ENCODE peak calls at places on chromosomes 11 and 22, in nine cellular contexts. D is WTC11, B is HEK293T, U is NCI-H524 treated with DMSO at 0.1 percent for 48 hours, V is T-cell, J is iPS DF 19.7, I is 8988T, R is kidney, Z is AG20443. H is an unnamed sample.

GRCh38 chr11:17927643-17928343 is 85.1 kb downstream of the SERGEF start:
- DNase-seq in D (no peak), B (no peak), U (no peak), V (no peak), J (no peak), I (no peak), R (no peak), Z (peak; percentile 37), H (peak; percentile 73)

GRCh38 chr11:27443746-27444465 is 28.7 kb downstream of the LGR4 start:
- DNase-seq in D (no peak), B (no peak), U (no peak), V (no peak), J (peak; percentile 25), I (no peak), R (no peak), Z (no peak), H (no peak)

GRCh38 chr11:105230586-105230985 is 91.0 kb upstream of the CARD18 start:
- DNase-seq in D (no peak), B (no peak), U (no peak), V (no peak), J (no peak), I (no peak), R (no peak), Z (no peak), H (peak; percentile 18)

GRCh38 chr11:98107736-98108135 is 913.0 kb upstream of the CNTN5 start:
- DNase-seq in D (no peak), B (no peak), U (peak; percentile 33), V (no peak), J (no peak), I (no peak), R (no peak), Z (no peak), H (no peak)

GRCh38 chr22:37633693-37634504 is 5.6 kb upstream of the SH3BP1 start:
- DNase-seq in D (peak; percentile 68), B (no peak), U (peak; percentile 49), V (peak; percentile 37), J (no peak), I (no peak), R (peak; percentile 97), Z (peak; percentile 93), H (peak; percentile 73)

GRCh38 chr11:128279861-128280260 is 307.5 kb downstream of the ETS1 start:
- DNase-seq in D (no peak), B (no peak), U (no peak), V (no peak), J (no peak), I (no peak), R (no peak), Z (peak; percentile 85), H (peak; percentile 73)

GRCh38 chr11:22347857-22348496 is 9.8 kb downstream of the SLC17A6 start:
- DNase-seq in D (no peak), B (no peak), U (no peak), V (no peak), J (no peak), I (no peak), R (no peak), Z (no peak), H (no peak)

GRCh38 chr11:74094393-74094792 is 76.4 kb downstream of the C2CD3 start:
- DNase-seq in D (no peak), B (no peak), U (no peak), V (no peak), J (no peak), I (no peak), R (no peak), Z (no peak), H (no peak)

GRCh38 chr11:46590740-46591606 is 2.9 kb downstream of the AMBRA1 start:
- DNase-seq in D (no peak), B (no peak), U (no peak), V (no peak), J (no peak), I (no peak), R (no peak), Z (no peak), H (no peak)

GRCh38 chr22:20028855-20029549 is 8.1 kb downstream of the TANGO2 start:
- DNase-seq in D (no peak), B (no peak), U (peak; percentile 6), V (no peak), J (no peak), I (no peak), R (no peak), Z (no peak), H (no peak)

GRCh38 chr11:58625086-58625485 is 2.6 kb downstream of the CNTF start:
- DNase-seq in D (no peak), B (no peak), U (no peak), V (no peak), J (no peak), I (no peak), R (no peak), Z (no peak), H (no peak)

GRCh38 chr11:96842731-96843130 is 452.9 kb downstream of the JRKL start:
- DNase-seq in D (no peak), B (no peak), U (no peak), V (no peak), J (no peak), I (no peak), R (no peak), Z (no peak), H (no peak)

GRCh38 chr22:38236786-38237185 is 35.0 kb downstream of the MAFF start:
- DNase-seq in D (no peak), B (no peak), U (no peak), V (no peak), J (no peak), I (no peak), R (no peak), Z (no peak), H (no peak)

GRCh38 chr11:59999732-60000131 is 17.2 kb upstream of the OOSP4B start:
- DNase-seq in D (no peak), B (no peak), U (no peak), V (no peak), J (no peak), I (no peak), R (no peak), Z (no peak), H (no peak)

GRCh38 chr11:18522388-18522787 is 4.4 kb downstream of the TSG101 start:
- DNase-seq in D (no peak), B (peak; percentile 26), U (no peak), V (no peak), J (no peak), I (no peak), R (no peak), Z (no peak), H (peak; percentile 3)

GRCh38 chr22:46007003-46007847 is 30.3 kb upstream of the WNT7B start:
- DNase-seq in D (no peak), B (no peak), U (no peak), V (no peak), J (no peak), I (peak; percentile 91), R (peak; percentile 92), Z (peak; percentile 61), H (peak; percentile 65)

GRCh38 chr22:50641696-50642607 is 14.0 kb upstream of the ARSA start:
- DNase-seq in D (peak; percentile 77), B (no peak), U (no peak), V (no peak), J (peak; percentile 70), I (no peak), R (no peak), Z (peak; percentile 45), H (peak; percentile 42)

GRCh38 chr22:27833803-27834202 is 32.2 kb upstream of the MN1 start:
- DNase-seq in D (no peak), B (no peak), U (no peak), V (no peak), J (no peak), I (no peak), R (no peak), Z (no peak), H (no peak)

GRCh38 chr11:63951779-63952536 is 13.2 kb downstream of the NAA40 start:
- DNase-seq in D (no peak), B (no peak), U (no peak), V (no peak), J (no peak), I (no peak), R (no peak), Z (no peak), H (no peak)

GRCh38 chr22:49751968-49752597 is 75.6 kb downstream of the BRD1 start:
- DNase-seq in D (no peak), B (no peak), U (no peak), V (no peak), J (no peak), I (no peak), R (peak; percentile 70), Z (no peak), H (no peak)

GRCh38 chr11:111976614-111977140 is 39.5 kb downstream of the DIXDC1 start:
- DNase-seq in D (peak; percentile 35), B (peak; percentile 13), U (no peak), V (no peak), J (no peak), I (no peak), R (peak; percentile 79), Z (peak; percentile 39), H (no peak)

GRCh38 chr11:17415523-17416104 is 27.2 kb upstream of the KCNJ11 start:
- DNase-seq in D (no peak), B (no peak), U (no peak), V (no peak), J (no peak), I (no peak), R (no peak), Z (no peak), H (no peak)

GRCh38 chr22:38862375-38863329 is 9.4 kb downstream of the CBX6 start:
- DNase-seq in D (peak; percentile 41), B (no peak), U (no peak), V (no peak), J (no peak), I (no peak), R (peak; percentile 82), Z (no peak), H (no peak)

GRCh38 chr22:36911887-36912661 is 1.4 kb upstream of the CSF2RB start:
- DNase-seq in D (no peak), B (no peak), U (no peak), V (no peak), J (peak; percentile 42), I (no peak), R (no peak), Z (peak; percentile 53), H (peak; percentile 2)

GRCh38 chr22:17738386-17739128 is 35.7 kb downstream of the BID start:
- DNase-seq in D (no peak), B (no peak), U (no peak), V (no peak), J (no peak), I (no peak), R (no peak), Z (no peak), H (no peak)

GRCh38 chr11:31233425-31233824 is 136.1 kb downstream of the DCDC1 start:
- DNase-seq in D (no peak), B (no peak), U (no peak), V (no peak), J (no peak), I (no peak), R (no peak), Z (no peak), H (peak; percentile 2)

GRCh38 chr22:31821572-31821971 is 67.8 kb downstream of the DEPDC5 start:
- DNase-seq in D (no peak), B (no peak), U (no peak), V (no peak), J (no peak), I (no peak), R (no peak), Z (no peak), H (no peak)

H was measured in iris pigment epithelial cell.